ENCODE peak calls at places on chromosomes 7 and 10, in four cellular contexts. One of them, this sample, is unnamed.

GRCh38 chr10:119441151-119441821 is 101.2 kb downstream of the RGS10 start:
- DNase-seq in cardiac fibroblast: peak
- DNase-seq in GM06990: no peak
- DNase-seq in NB4: no peak
- DNase-seq in this sample: peak

GRCh38 chr7:99258501-99258900 is 14.1 kb upstream of the MYH16 start:
- DNase-seq in cardiac fibroblast: peak
- DNase-seq in GM06990: no peak
- DNase-seq in NB4: no peak
- DNase-seq in this sample: peak

GRCh38 chr10:115335366-115335765 is 242.2 kb downstream of the ATRNL1 start:
- DNase-seq in cardiac fibroblast: no peak
- DNase-seq in GM06990: no peak
- DNase-seq in NB4: no peak
- DNase-seq in this sample: peak

GRCh38 chr10:69451209-69451783 is at the start of gene TSPAN15:
- DNase-seq in cardiac fibroblast: peak
- DNase-seq in GM06990: peak
- DNase-seq in NB4: peak
- DNase-seq in this sample: peak

GRCh38 chr10:1557081-1557480 is 180.2 kb downstream of the ADARB2 start:
- DNase-seq in cardiac fibroblast: no peak
- DNase-seq in GM06990: no peak
- DNase-seq in NB4: no peak
- DNase-seq in this sample: no peak

GRCh38 chr7:80719261-80719660 is 80.8 kb downstream of the CD36 start:
- DNase-seq in cardiac fibroblast: no peak
- DNase-seq in GM06990: no peak
- DNase-seq in NB4: no peak
- DNase-seq in this sample: peak

GRCh38 chr7:132116369-132116768 is 459.9 kb downstream of the PLXNA4 start:
- DNase-seq in cardiac fibroblast: no peak
- DNase-seq in GM06990: no peak
- DNase-seq in NB4: no peak
- DNase-seq in this sample: no peak

GRCh38 chr7:94304878-94305277 is 89.8 kb upstream of the COL1A2 start:
- DNase-seq in cardiac fibroblast: no peak
- DNase-seq in GM06990: no peak
- DNase-seq in NB4: no peak
- DNase-seq in this sample: no peak

GRCh38 chr10:82969405-82969804 is 1094.4 kb downstream of the NRG3 start:
- DNase-seq in cardiac fibroblast: peak
- DNase-seq in GM06990: no peak
- DNase-seq in NB4: peak
- DNase-seq in this sample: peak

GRCh38 chr10:7006614-7007013 is 404.2 kb downstream of the SFMBT2 start:
- DNase-seq in cardiac fibroblast: no peak
- DNase-seq in GM06990: no peak
- DNase-seq in NB4: no peak
- DNase-seq in this sample: no peak

GRCh38 chr7:35676211-35676610 is 18.7 kb downstream of the HERPUD2 start:
- DNase-seq in cardiac fibroblast: no peak
- DNase-seq in GM06990: no peak
- DNase-seq in NB4: peak
- DNase-seq in this sample: no peak

GRCh38 chr10:16259726-16260125 is 177.1 kb upstream of the PTER start:
- DNase-seq in cardiac fibroblast: no peak
- DNase-seq in GM06990: no peak
- DNase-seq in NB4: no peak
- DNase-seq in this sample: no peak

GRCh38 chr7:130593033-130593432 is 75.5 kb downstream of the COPG2 start:
- DNase-seq in cardiac fibroblast: peak
- DNase-seq in GM06990: no peak
- DNase-seq in NB4: no peak
- DNase-seq in this sample: peak

GRCh38 chr10:78301481-78301880 is 267.8 kb downstream of the RPS24 start:
- DNase-seq in cardiac fibroblast: no peak
- DNase-seq in GM06990: no peak
- DNase-seq in NB4: no peak
- DNase-seq in this sample: no peak

GRCh38 chr7:67870396-67870795 is 873.8 kb downstream of the TYW1 start:
- DNase-seq in cardiac fibroblast: no peak
- DNase-seq in GM06990: no peak
- DNase-seq in NB4: no peak
- DNase-seq in this sample: no peak

GRCh38 chr7:56053379-56053778 is 1.8 kb downstream of the CCT6A start:
- DNase-seq in cardiac fibroblast: no peak
- DNase-seq in GM06990: no peak
- DNase-seq in NB4: no peak
- DNase-seq in this sample: no peak

GRCh38 chr10:70228503-70228902 is 4.7 kb downstream of the PPA1 start:
- DNase-seq in cardiac fibroblast: no peak
- DNase-seq in GM06990: no peak
- DNase-seq in NB4: no peak
- DNase-seq in this sample: no peak

GRCh38 chr7:79624336-79624735 is 170.9 kb upstream of the MAGI2 start:
- DNase-seq in cardiac fibroblast: no peak
- DNase-seq in GM06990: no peak
- DNase-seq in NB4: no peak
- DNase-seq in this sample: no peak

GRCh38 chr7:107939472-107940145 is 48.6 kb downstream of the DLD start:
- DNase-seq in cardiac fibroblast: peak
- DNase-seq in GM06990: no peak
- DNase-seq in NB4: no peak
- DNase-seq in this sample: peak

GRCh38 chr7:137667633-137668387 is 179.0 kb downstream of the DGKI start:
- DNase-seq in cardiac fibroblast: peak
- DNase-seq in GM06990: no peak
- DNase-seq in NB4: peak
- DNase-seq in this sample: peak

GRCh38 chr10:42691361-42692120 is 53.2 kb upstream of the ZNF33B start:
- DNase-seq in cardiac fibroblast: no peak
- DNase-seq in GM06990: no peak
- DNase-seq in NB4: no peak
- DNase-seq in this sample: no peak

GRCh38 chr7:2151235-2151634 is 81.5 kb downstream of the MAD1L1 start:
- DNase-seq in cardiac fibroblast: no peak
- DNase-seq in GM06990: no peak
- DNase-seq in NB4: no peak
- DNase-seq in this sample: peak

GRCh38 chr10:133350950-133351329 is 3.8 kb downstream of the PRAP1 start:
- DNase-seq in cardiac fibroblast: no peak
- DNase-seq in GM06990: no peak
- DNase-seq in NB4: no peak
- DNase-seq in this sample: no peak

GRCh38 chr7:114048386-114049235 is 129.8 kb upstream of the PPP1R3A start:
- DNase-seq in cardiac fibroblast: peak
- DNase-seq in GM06990: no peak
- DNase-seq in NB4: peak
- DNase-seq in this sample: peak

GRCh38 chr7:140322759-140323158 is 75.6 kb downstream of the SLC37A3 start:
- DNase-seq in cardiac fibroblast: no peak
- DNase-seq in GM06990: no peak
- DNase-seq in NB4: no peak
- DNase-seq in this sample: no peak

GRCh38 chr10:128150045-128150493 is 23.8 kb upstream of the MKI67 start:
- DNase-seq in cardiac fibroblast: peak
- DNase-seq in GM06990: peak
- DNase-seq in NB4: peak
- DNase-seq in this sample: peak

GRCh38 chr10:84193846-84194423 is 402 bp upstream of the CDHR1 start:
- DNase-seq in cardiac fibroblast: no peak
- DNase-seq in GM06990: no peak
- DNase-seq in NB4: no peak
- DNase-seq in this sample: no peak

GRCh38 chr10:11434323-11434722 is 177.1 kb downstream of the USP6NL start:
- DNase-seq in cardiac fibroblast: no peak
- DNase-seq in GM06990: no peak
- DNase-seq in NB4: peak
- DNase-seq in this sample: no peak
- TF ChIP-seq CTCF in cardiac fibroblast: no peak
- TF ChIP-seq CTCF in GM06990: peak
- TF ChIP-seq CTCF in NB4: peak
- TF ChIP-seq CTCF in this sample: peak

GRCh38 chr10:55629792-55630490 is 731.1 kb downstream of the ZWINT start:
- DNase-seq in cardiac fibroblast: peak
- DNase-seq in GM06990: no peak
- DNase-seq in NB4: no peak
- DNase-seq in this sample: no peak

GRCh38 chr10:55627526-55628170 is 733.4 kb downstream of the ZWINT start:
- DNase-seq in cardiac fibroblast: no peak
- DNase-seq in GM06990: no peak
- DNase-seq in NB4: no peak
- DNase-seq in this sample: no peak

GRCh38 chr10:55628260-55628701 is 732.8 kb downstream of the ZWINT start:
- DNase-seq in cardiac fibroblast: no peak
- DNase-seq in GM06990: no peak
- DNase-seq in NB4: no peak
- DNase-seq in this sample: no peak

GRCh38 chr10:55630491-55631056 is 730.5 kb downstream of the ZWINT start:
- DNase-seq in cardiac fibroblast: no peak
- DNase-seq in GM06990: no peak
- DNase-seq in NB4: no peak
- DNase-seq in this sample: no peak

GRCh38 chr10:55631071-55631654 is 729.9 kb downstream of the ZWINT start:
- DNase-seq in cardiac fibroblast: peak
- DNase-seq in GM06990: no peak
- DNase-seq in NB4: no peak
- DNase-seq in this sample: no peak
- TF ChIP-seq CTCF in cardiac fibroblast: peak
- TF ChIP-seq CTCF in GM06990: no peak
- TF ChIP-seq CTCF in NB4: no peak
- TF ChIP-seq CTCF in this sample: peak

GRCh38 chr10:104612577-104613205 is 28.4 kb upstream of the SORCS3 start:
- DNase-seq in cardiac fibroblast: no peak
- DNase-seq in GM06990: no peak
- DNase-seq in NB4: peak
- DNase-seq in this sample: peak

GRCh38 chr10:104617831-104618230 is 23.3 kb upstream of the SORCS3 start:
- DNase-seq in cardiac fibroblast: no peak
- DNase-seq in GM06990: no peak
- DNase-seq in NB4: no peak
- DNase-seq in this sample: no peak

DNA sequence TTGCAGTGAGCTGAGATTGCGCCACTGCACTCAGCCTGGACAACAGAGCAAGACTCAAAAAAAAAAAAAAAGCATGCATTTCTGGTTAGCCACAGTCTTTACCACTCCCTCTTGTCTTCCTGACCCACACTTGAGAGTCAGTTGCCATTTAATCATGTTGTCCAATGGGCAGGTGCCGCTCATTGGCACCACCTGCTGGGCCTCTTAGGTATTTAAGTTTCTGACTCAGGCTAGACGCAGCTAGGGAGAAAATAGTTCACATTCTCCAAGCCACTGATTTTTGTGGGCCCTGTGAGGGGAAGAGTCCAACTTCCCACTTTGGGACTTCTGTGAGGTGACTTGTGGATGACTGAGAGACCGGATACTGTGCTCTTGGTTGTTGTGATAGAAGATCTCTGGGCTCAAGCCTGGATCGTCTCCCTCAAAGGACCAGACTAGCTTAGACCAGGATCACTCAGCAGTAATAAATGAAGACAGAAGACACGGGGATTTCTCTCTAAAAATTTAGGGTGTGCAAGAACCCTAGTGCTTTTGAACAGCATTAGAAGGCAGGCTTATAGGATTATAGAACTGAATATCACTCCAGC is 26.8 kb upstream of the SORCS3 start:
- DNase-seq in cardiac fibroblast: no peak
- DNase-seq in GM06990: no peak
- DNase-seq in NB4: peak
- DNase-seq in this sample: peak
- TF ChIP-seq CTCF in cardiac fibroblast: peak
- TF ChIP-seq CTCF in GM06990: peak
- TF ChIP-seq CTCF in NB4: peak
- TF ChIP-seq CTCF in this sample: peak

DNA sequence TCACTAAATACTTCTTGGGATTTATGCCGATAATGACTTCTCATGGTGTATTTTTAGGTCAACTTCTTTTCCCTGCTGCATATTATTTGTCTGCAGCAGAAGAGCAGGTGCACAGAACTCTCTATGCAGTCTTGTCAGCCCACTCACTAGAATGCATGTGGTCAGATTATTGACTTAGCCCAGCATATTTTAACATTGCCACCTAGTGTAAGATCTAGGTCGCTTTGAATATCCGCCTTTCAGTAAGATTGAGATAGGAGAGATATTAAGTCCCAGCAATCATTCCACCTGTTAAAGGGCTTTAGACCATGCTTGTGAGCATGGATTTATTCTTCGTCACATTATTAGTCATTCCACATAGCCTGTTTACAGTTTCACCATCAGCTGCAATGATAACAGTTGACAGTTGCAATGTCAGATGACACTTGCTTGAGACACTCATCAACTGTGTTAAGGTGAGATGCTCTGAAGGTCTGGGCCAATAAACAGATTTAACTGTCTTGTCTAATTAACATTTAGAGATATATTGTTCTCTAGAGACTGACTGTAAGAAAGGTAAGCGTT is 491.7 kb downstream of the ARL4A start:
- DNase-seq in cardiac fibroblast: peak
- DNase-seq in GM06990: no peak
- DNase-seq in NB4: peak
- DNase-seq in this sample: peak
- TF ChIP-seq CTCF in cardiac fibroblast: no peak
- TF ChIP-seq CTCF in GM06990: peak
- TF ChIP-seq CTCF in NB4: peak
- TF ChIP-seq CTCF in this sample: no peak

GRCh38 chr7:95476904-95477594 is 8.7 kb upstream of the ASB4 start:
- DNase-seq in cardiac fibroblast: peak
- DNase-seq in GM06990: no peak
- DNase-seq in NB4: peak
- DNase-seq in this sample: peak

GRCh38 chr7:95476072-95476845 is 9.5 kb upstream of the ASB4 start:
- DNase-seq in cardiac fibroblast: no peak
- DNase-seq in GM06990: no peak
- DNase-seq in NB4: no peak
- DNase-seq in this sample: no peak

GRCh38 chr7:95481768-95482167 is 4.0 kb upstream of the ASB4 start:
- DNase-seq in cardiac fibroblast: no peak
- DNase-seq in GM06990: no peak
- DNase-seq in NB4: no peak
- DNase-seq in this sample: no peak

GRCh38 chr7:95479992-95480624 is 5.6 kb upstream of the ASB4 start:
- DNase-seq in cardiac fibroblast: no peak
- DNase-seq in GM06990: no peak
- DNase-seq in NB4: no peak
- DNase-seq in this sample: no peak

GRCh38 chr7:95478139-95479037 is 7.4 kb upstream of the ASB4 start:
- DNase-seq in cardiac fibroblast: peak
- DNase-seq in GM06990: no peak
- DNase-seq in NB4: peak
- DNase-seq in this sample: peak
- TF ChIP-seq CTCF in cardiac fibroblast: peak
- TF ChIP-seq CTCF in GM06990: no peak
- TF ChIP-seq CTCF in NB4: no peak
- TF ChIP-seq CTCF in this sample: peak

This sample was measured in foreskin fibroblast.